ENCODE peak calls at places on chromosomes 12 and 14, in five cellular contexts. K is CD4-positive, CD25-positive, alpha-beta regulatory T cell; R is PC-3; G is IMR-90; C is neuronal stem cell. E is an unnamed sample. For H3K4me1, the result is how much of the 10 kb centered on the place peaks cover.

GRCh38 chr12:124188561-124189405 is 106.1 kb upstream of the RFLNA start:
- DNase-seq in K (no peak), R (peak), G (no peak), C (no peak), E (no peak)

GRCh38 chr12:108805136-108805535 is 52.2 kb downstream of the SSH1 start:
- DNase-seq in K (no peak), R (no peak), G (peak), C (no peak), E (peak)

GRCh38 chr12:26648584-26648983 is 184.4 kb downstream of the ITPR2 start:
- DNase-seq in K (no peak), R (peak), G (peak), C (no peak), E (peak)

GRCh38 chr12:57479376-57480115 is at the start of gene ARHGAP9:
- DNase-seq in K (peak), R (no peak), G (peak), C (no peak), E (no peak)

GRCh38 chr12:103114296-103115055 is 157.0 kb downstream of the ASCL1 start:
- DNase-seq in K (no peak), R (no peak), G (no peak), C (no peak), E (no peak)

GRCh38 chr14:34199585-34199984 is 248.7 kb upstream of the EGLN3 start:
- DNase-seq in K (no peak), R (no peak), G (peak), C (no peak), E (peak)

GRCh38 chr12:113081785-113082296 is 25.3 kb downstream of the DTX1 start:
- DNase-seq in K (no peak), R (no peak), G (no peak), C (no peak), E (no peak)

GRCh38 chr12:32455607-32456063 is 56.3 kb downstream of the FGD4 start:
- DNase-seq in K (peak), R (peak), G (peak), C (peak), E (peak)

GRCh38 chr14:55277972-55278740 is 6.9 kb downstream of the FBXO34 start:
- DNase-seq in K (no peak), R (no peak), G (no peak), C (no peak), E (no peak)

GRCh38 chr12:23197266-23197665 is 572.3 kb downstream of the ETNK1 start:
- DNase-seq in K (no peak), R (no peak), G (no peak), C (no peak), E (peak)

GRCh38 chr12:116927244-116927940 is 16.6 kb downstream of the FBXW8 start:
- DNase-seq in K (no peak), R (no peak), G (no peak), C (no peak), E (no peak)

GRCh38 chr12:85580562-85581168 is 255.5 kb downstream of the RASSF9 start:
- DNase-seq in K (no peak), R (peak), G (no peak), C (no peak), E (no peak)

GRCh38 chr12:57278465-57279453 is 27.8 kb upstream of the STAC3 start:
- DNase-seq in K (no peak), R (no peak), G (peak), C (no peak), E (no peak)

GRCh38 chr12:120865094-120865493 is 39.1 kb downstream of the SPPL3 start:
- DNase-seq in K (no peak), R (no peak), G (no peak), C (no peak), E (no peak)

GRCh38 chr14:99120147-99121026 is 151.6 kb downstream of the BCL11B start:
- DNase-seq in K (no peak), R (no peak), G (no peak), C (no peak), E (no peak)

GRCh38 chr12:67026847-67027246 is 242.3 kb upstream of the CAND1 start:
- DNase-seq in K (no peak), R (no peak), G (no peak), C (no peak), E (no peak)

GRCh38 chr12:28583771-28584261 is 393.6 kb downstream of the CCDC91 start:
- DNase-seq in K (no peak), R (peak), G (peak), C (no peak), E (peak)

GRCh38 chr14:91125801-91126200 is 11.9 kb downstream of the DGLUCY start:
- DNase-seq in K (no peak), R (no peak), G (no peak), C (no peak), E (no peak)

GRCh38 chr14:67911506-67911905 is 91.9 kb downstream of the RAD51B start:
- DNase-seq in K (no peak), R (no peak), G (peak), C (no peak), E (peak)

GRCh38 chr12:12883369-12884001 is 7.9 kb upstream of the GPRC5A start:
- DNase-seq in K (no peak), R (peak), G (peak), C (no peak), E (peak)

GRCh38 chr14:99387880-99388279 is 92.8 kb downstream of the SETD3 start:
- DNase-seq in K (no peak), R (no peak), G (no peak), C (no peak), E (no peak)

DNA sequence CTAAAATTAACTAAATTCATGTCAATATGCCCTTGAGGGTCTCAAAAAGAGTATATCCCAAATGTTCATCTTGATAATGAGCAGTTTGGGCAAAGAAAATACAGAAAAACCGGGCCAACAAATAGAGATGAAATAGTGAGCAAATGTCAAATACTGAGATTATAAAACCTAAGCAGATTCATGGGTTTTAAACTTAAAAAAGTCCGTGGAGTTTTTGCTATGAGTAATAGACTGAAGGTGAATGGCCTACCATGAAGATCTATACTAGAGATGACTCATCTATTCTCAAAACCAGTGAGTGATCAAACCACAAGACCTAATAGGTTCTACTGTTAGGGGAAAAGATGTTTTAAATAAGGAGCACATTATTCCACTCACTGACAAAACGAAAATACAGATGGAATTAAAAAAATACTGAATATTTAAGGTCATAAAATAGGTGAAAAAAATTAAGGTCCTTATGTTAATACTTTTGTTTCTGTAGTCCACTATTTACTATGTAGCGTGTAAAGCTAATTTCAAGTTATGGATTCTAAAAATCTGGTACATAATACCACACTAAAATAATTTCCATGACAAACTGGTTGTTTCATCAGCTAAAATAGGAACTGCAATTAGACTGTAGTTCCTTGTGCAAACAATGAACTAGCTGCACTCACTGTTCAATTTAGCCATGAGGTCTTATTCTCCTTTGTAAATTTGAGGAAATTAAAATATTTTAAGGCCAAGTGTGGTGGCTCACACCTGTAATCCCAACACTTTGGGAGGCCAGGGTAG is 5.0 kb downstream of the HNRNPC start:
- DNase-seq in K (peak), R (peak), G (peak), C (no peak), E (peak)
- H3K4me1 ChIP-seq in K (half or more), R (under half), G (under half), C (under half), E (under half)

DNA sequence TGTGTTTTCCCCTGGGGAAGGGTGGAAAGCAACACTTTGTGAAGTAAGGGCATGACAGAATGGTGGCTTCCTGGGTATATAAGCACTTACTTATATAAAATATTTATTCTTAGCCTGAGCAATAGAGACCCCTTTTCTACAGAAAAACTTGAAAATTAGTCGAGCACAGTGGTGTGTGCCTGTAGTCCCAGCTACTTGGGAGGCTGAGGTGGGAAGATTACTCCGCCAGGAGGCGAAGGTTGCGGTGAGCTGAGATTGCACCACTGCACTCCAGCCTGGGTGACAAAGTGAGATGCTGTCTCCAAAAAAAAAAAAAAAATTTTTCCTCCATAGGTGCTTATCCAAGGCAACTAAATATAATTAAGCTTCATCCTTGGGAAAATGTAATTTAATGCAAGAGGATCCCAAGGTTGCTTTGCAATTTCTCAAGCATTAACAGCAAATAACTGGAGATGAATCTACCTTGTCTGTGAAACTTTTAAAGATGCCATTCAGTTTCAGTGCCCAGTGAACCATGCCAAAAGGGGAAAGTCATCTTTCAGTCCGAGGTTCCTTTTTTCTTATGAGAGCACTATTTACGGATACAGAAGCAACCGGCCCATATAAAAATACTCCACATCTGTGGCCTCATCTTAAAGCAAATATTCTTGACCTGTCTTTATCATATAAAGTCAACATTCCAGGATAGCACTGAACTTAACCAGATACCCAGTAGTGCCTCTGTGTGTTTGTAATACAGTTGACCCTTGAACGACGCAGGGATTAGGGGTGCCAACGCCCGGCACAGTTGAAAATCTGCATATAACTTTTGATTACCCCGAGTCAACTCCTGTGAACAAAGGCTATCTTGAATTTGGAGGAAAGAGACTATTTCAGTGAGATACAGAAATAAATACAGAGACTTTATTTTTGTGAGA is 209.2 kb downstream of the PCNX1 start:
- DNase-seq in K (no peak), R (no peak), G (no peak), C (no peak), E (no peak)
- H3K27ac ChIP-seq in K (no peak), R (no peak), G (no peak), C (no peak), E (no peak)

GRCh38 chr14:103713304-103714062 is 1.8 kb downstream of the XRCC3 start:
- DNase-seq in K (no peak), R (no peak), G (no peak), C (no peak), E (no peak)

GRCh38 chr14:103709814-103710213 is 5.4 kb downstream of the XRCC3 start:
- DNase-seq in K (no peak), R (no peak), G (no peak), C (no peak), E (no peak)

GRCh38 chr14:103710771-103711392 is 4.4 kb downstream of the XRCC3 start:
- DNase-seq in K (no peak), R (peak), G (no peak), C (no peak), E (no peak)

GRCh38 chr14:103712633-103713247 is 2.5 kb downstream of the XRCC3 start:
- DNase-seq in K (no peak), R (no peak), G (no peak), C (no peak), E (no peak)

DNA sequence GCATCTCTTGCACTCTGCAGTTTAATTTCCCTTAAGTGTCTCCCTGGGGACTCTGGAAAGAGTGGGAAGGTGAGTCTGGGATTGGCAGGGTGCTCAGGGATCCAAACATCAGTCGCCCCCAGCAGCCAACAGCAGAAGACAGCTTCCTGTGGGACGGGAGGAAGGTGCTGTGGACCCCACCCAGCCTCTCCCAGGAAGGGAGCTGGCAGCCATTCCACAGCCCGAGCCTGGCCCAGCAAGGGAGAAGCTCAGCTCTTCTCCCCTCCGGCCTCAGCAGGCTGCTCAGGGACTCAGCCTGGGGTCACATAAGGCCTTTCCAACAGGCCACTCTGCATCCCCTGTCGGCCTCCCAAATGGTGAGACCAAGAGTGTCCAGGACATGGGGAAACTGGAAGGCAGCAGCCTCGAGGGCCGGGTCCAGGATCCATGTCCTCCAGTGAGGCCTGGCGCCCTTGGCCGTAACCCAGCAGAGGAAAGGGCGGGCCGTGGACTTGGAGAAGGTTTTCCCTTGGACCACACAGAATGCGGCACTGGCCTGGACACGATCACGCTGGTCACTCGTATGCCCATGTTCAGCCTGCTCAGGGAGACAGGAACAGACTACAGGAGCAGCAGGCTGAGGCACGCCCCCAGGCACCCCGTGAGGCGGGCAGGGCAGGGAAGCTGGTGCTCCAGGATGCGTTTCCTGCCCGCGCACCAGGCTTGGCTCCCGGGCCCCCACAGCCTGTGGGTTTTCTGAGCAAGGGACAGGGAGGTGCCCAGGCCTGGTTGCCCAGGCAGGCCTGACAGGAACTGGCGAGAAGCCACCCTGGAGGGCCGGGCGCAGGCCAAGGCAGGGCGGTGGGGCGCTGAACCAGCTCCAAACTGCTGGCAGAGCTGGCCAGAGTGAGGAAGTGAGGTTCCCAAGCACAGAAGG is 3.5 kb downstream of the XRCC3 start:
- DNase-seq in K (no peak), R (peak), G (no peak), C (no peak), E (no peak)
- H3K4me1 ChIP-seq in K (under half), R (under half), G (under half), C (under half), E (under half)

GRCh38 chr12:132525011-132525832 is 35.3 kb downstream of the FBRSL1 start:
- DNase-seq in K (no peak), R (no peak), G (no peak), C (no peak), E (no peak)
- H3K27ac ChIP-seq in K (no peak), R (no peak), G (no peak), C (no peak), E (no peak)

DNA sequence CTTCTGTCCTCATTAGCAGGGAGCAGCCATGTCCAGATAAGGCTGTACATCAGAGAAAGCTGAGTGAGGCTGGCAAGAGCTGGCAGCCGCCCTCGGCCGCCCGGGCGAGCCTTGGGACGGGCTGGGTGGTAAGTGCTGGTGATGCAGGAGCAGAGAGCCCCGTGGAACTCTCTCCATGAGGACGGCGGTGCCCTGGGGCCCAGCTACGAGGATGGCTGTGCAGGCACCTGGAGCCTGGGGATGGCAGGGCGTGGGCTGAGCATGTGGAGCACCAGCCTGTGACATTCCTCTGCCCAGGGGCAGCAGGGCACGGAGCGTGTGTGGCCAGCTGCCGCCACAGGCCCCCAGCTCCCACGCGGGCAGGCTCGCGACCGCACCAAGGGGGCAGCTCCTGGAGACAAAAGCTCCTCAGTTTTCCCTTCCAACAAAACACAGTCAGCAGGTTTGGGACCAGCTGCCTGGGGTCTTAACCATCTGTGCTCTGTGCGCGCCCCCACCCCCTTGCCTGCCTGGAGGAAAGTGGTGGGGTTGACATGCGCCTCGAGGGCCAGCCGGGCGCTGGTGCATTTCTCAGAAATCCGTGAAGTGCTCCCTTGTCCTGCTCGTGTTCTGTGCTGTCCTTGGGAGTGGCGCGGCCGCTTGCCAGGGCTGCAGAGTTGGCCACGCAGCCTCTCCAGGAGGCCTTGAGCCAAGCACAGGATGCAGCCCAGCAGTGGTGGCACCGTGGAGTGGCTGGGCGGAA is 21.4 kb downstream of the PACS2 start:
- DNase-seq in K (no peak), R (no peak), G (no peak), C (no peak), E (no peak)
- H3K4me1 ChIP-seq in K (under half), R (under half), G (under half), C (under half), E (under half)

DNA sequence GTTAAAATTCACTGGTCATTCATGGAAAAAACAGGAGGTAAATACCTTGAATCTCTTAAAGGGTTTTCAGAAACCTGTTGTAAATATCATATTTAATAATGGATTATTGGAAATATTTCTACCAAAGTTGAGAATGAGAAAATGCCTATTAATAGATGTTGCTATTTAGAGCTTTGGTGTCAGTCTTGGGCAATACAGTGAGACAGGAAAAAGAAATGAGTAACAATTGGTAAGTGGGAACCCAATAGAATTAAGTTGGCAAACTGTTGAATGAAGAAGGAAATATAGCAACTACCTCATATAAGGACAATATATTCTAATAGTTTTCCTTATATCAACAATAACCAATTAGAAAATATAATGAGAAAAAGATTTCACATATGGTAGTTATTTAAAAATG is 78.0 kb downstream of the ATF7IP start:
- DNase-seq in K (no peak), R (no peak), G (peak), C (no peak), E (no peak)
- H3K27ac ChIP-seq in K (no peak), R (no peak), G (no peak), C (no peak), E (no peak)

DNA sequence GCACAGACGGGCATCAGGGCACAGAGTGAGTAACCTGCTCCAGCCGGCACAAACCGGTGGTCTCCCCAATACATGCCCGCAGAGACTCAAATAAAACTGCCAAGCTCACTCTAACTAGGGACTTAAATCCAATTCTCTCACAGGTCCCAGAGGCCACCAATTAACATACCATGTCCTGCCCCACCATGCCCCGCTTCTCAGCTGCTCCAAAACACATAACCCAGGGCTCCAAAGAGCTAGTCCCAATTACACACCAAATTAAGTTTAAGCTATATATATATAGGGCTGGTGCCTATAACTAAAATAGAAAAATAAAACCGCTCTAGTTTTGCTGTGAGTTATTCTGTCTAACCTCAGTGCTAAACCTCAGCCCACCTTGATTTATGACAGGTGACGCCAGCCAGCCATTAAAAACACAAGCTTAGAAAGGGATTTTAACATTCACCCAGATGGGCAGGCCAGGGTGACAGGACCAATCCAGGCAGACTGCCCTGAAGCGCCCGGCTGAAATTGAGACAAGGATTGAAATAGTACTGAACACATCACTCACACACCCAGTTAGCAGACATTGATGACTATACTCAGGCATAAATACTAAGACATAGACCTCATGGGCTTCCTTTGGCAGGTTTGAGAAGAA is 80.9 kb downstream of the CLMN start:
- DNase-seq in K (no peak), R (no peak), G (no peak), C (no peak), E (no peak)
- H3K4me1 ChIP-seq in K (under half), R (under half), G (under half), C (under half), E (under half)